ENCODE peak calls at places on chromosome 17, in eight cellular contexts. C is left lung; D is neural crest cell; L is transverse colon; Z is lower leg skin; X is left ventricle myocardium inferior; I is Caco-2; V is CD8-positive, alpha-beta T cell. H is an unnamed sample.

GRCh38 chr17:28211811-28212210 is 107.2 kb upstream of the TMEM97 start:
- DNase-seq in L (no peak), D (no peak), X (no peak), V (no peak), Z (no peak), C (no peak), I (no peak), H (no peak)

GRCh38 chr17:35160354-35161201 is 13.0 kb downstream of the UNC45B start:
- DNase-seq in D (no peak), C (no peak), X (no peak), L (no peak), I (no peak), Z (no peak), V (peak; percentile 71), H (no peak)

GRCh38 chr17:40963838-40964237 is 2.9 kb downstream of the KRT39 start:
- DNase-seq in L (no peak), V (no peak), D (no peak), Z (no peak), X (no peak), C (no peak), I (no peak), H (no peak)

GRCh38 chr17:49443862-49444261 is 29.2 kb upstream of the PHB1 start:
- DNase-seq in L (no peak), C (no peak), X (no peak), Z (no peak), I (no peak), D (no peak), V (no peak), H (no peak)

GRCh38 chr17:76074390-76075363 is at the start of gene GALR2:
- DNase-seq in D (peak; percentile 9), V (no peak), Z (no peak), X (no peak), L (no peak), C (no peak), I (no peak), H (no peak)

GRCh38 chr17:19398301-19399181 is 11.6 kb upstream of the MFAP4 start:
- DNase-seq in I (no peak), Z (peak; percentile 94), C (peak; percentile 63), L (peak; percentile 85), D (no peak), V (no peak), X (peak; percentile 68), H (peak; percentile 90)

GRCh38 chr17:76000016-76000754 is 470 bp upstream of the CDK3 start:
- DNase-seq in C (no peak), Z (no peak), V (peak; percentile 70), I (peak; percentile 81), X (no peak), D (peak; percentile 74), L (peak; percentile 81), H (no peak)

GRCh38 chr17:67666028-67666427 is 51.7 kb upstream of the NOL11 start:
- DNase-seq in D (no peak), I (no peak), L (no peak), X (no peak), V (no peak), C (no peak), Z (no peak), H (no peak)

GRCh38 chr17:1399366-1399678 is 700 bp downstream of the YWHAE start:
- DNase-seq in D (no peak), L (no peak), C (peak; percentile 50), Z (peak; percentile 92), I (no peak), V (peak; percentile 51), X (peak; percentile 60), H (peak; percentile 57)

GRCh38 chr17:81794074-81794476 is 9.9 kb upstream of the GCGR start:
- DNase-seq in Z (no peak), C (no peak), X (no peak), L (no peak), I (no peak), D (no peak), V (no peak), H (no peak)

GRCh38 chr17:39730095-39730921 is at the start of gene MIEN1:
- DNase-seq in D (peak; percentile 97), Z (peak; percentile 98), V (peak; percentile 97), C (peak; percentile 93), I (peak; percentile 98), X (peak; percentile 92), L (peak; percentile 95), H (peak; percentile 91)

GRCh38 chr17:81837641-81838040 is 2.8 kb upstream of the PPP1R27 start:
- DNase-seq in Z (no peak), L (no peak), I (no peak), X (no peak), C (no peak), V (no peak), D (no peak), H (peak; percentile 84)

GRCh38 chr17:73833779-73834613 is 189.8 kb upstream of the SDK2 start:
- DNase-seq in X (no peak), L (no peak), Z (no peak), C (no peak), D (no peak), I (no peak), V (no peak), H (no peak)

GRCh38 chr17:9220466-9221230 is 199.3 kb downstream of the NTN1 start:
- DNase-seq in Z (no peak), V (no peak), C (no peak), D (peak; percentile 60), L (no peak), X (no peak), I (no peak), H (no peak)

GRCh38 chr17:57455063-57455914 is 199.0 kb downstream of the MSI2 start:
- DNase-seq in Z (no peak), L (no peak), V (peak; percentile 34), I (no peak), D (no peak), C (no peak), X (no peak), H (no peak)

GRCh38 chr17:15963670-15964110 is 18.8 kb downstream of the ADORA2B start:
- DNase-seq in V (no peak), D (no peak), C (no peak), X (no peak), I (no peak), L (no peak), Z (no peak), H (no peak)

GRCh38 chr17:77615672-77616242 is 342.7 kb upstream of the TNRC6C start:
- DNase-seq in L (no peak), V (no peak), I (no peak), D (no peak), X (no peak), C (no peak), Z (peak; percentile 56), H (no peak)

GRCh38 chr17:52233176-52233575 is 74.7 kb upstream of the CA10 start:
- DNase-seq in C (no peak), Z (no peak), L (no peak), V (no peak), X (no peak), D (no peak), I (no peak), H (no peak)

GRCh38 chr17:75601057-75601987 is 13.7 kb downstream of the MYO15B start:
- DNase-seq in D (peak; percentile 70), L (peak; percentile 87), I (peak; percentile 71), Z (no peak), V (peak; percentile 64), X (peak; percentile 44), C (no peak), H (no peak)

DNA sequence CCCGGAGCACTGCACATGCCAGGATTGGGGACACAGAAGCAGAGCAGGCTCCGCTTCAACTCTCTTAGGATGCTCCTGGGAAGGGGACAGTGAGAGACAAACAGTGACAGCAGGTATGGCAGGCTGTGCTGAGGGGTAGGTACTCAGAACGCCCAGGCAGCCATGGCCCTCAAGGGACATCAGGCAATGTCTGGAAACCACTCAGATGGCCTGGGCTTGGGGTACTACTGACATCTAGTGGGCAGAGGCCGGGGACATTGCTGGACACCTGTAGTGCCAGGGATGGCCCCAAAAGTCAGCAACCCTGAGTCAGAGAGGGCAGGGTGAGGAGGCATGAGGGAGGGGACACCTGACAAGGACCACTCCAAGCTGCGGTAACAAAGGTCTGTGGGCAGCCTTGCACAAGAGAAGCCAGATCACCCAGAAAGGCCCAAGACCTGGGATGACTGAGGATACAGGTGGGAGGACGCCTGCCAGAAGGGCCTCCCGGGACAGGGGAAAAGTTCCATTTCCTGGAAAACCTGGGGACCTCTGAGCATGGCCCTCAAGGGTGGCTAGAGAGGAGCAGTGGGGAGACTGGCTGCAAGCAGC is 21.2 kb downstream of the PEMT start:
- DNase-seq in I (peak; percentile 81), V (no peak), X (peak; percentile 54), D (no peak), C (no peak), Z (no peak), L (peak; percentile 39), H (no peak)
- TF ChIP-seq CTCF in I (peak; percentile 84), V (no peak), X (peak; percentile 64), D (peak; percentile 53), C (no peak), Z (no peak), L (peak; percentile 50), H (no peak)

DNA sequence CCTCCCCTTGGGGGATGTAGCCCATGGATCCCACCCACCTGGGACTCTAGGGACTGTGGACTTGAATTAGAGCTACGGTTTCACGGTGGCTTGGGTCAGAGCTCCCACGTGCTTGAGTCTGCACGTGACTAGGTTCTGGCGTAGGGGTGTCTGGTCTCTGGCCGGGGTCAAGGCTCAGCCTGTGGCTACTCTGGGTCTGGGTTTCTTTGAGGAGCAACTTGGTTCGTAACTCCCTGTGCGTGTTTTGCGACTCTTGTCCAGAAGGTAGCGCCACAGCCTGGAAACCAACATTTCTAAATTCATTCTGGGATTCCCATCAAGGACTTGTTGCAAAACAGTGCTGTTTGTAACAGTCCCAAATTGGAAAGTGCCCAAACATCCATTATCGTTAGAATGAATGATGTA is 462 bp upstream of the GGT6 start:
- DNase-seq in X (no peak), D (no peak), V (no peak), I (no peak), Z (no peak), C (no peak), L (peak; percentile 21), H (peak; percentile 45)
- TF ChIP-seq CTCF in X (no peak), D (no peak), V (no peak), I (peak; percentile 4), Z (no peak), C (no peak), L (no peak), H (no peak)

GRCh38 chr17:11986939-11987329 is 10.3 kb downstream of the ZNF18 start:
- DNase-seq in V (no peak), Z (no peak), X (no peak), L (no peak), D (no peak), C (no peak), I (peak; percentile 7), H (no peak)
- TF ChIP-seq CTCF in V (no peak), Z (no peak), X (peak; percentile 70), L (peak; percentile 55), D (peak; percentile 77), C (peak; percentile 53), I (peak; percentile 7), H (peak; percentile 71)

GRCh38 chr17:72825218-72825617 is 267.3 kb downstream of the SLC39A11 start:
- DNase-seq in Z (peak; percentile 10), D (no peak), L (no peak), I (no peak), C (no peak), X (no peak), V (no peak), H (no peak)

GRCh38 chr17:72822358-72823023 is 270.0 kb downstream of the SLC39A11 start:
- DNase-seq in X (no peak), D (no peak), V (no peak), C (no peak), I (no peak), Z (peak; percentile 23), L (no peak), H (no peak)

GRCh38 chr17:72832306-72832705 is 260.2 kb downstream of the SLC39A11 start:
- DNase-seq in X (no peak), V (no peak), L (no peak), Z (no peak), D (no peak), C (no peak), I (no peak), H (no peak)

GRCh38 chr17:72826602-72827001 is 265.9 kb downstream of the SLC39A11 start:
- DNase-seq in L (no peak), C (no peak), X (no peak), D (no peak), I (no peak), V (no peak), Z (no peak), H (no peak)
- TF ChIP-seq CTCF in L (no peak), C (no peak), X (no peak), D (peak; percentile 33), I (no peak), V (no peak), Z (no peak), H (no peak)